ENCODE peak calls at places on chromosome 20, in seven cellular contexts. X is heart left ventricle; P is effector memory CD8-positive, alpha-beta T cell; N is C1 segment of cervical spinal cord; C is neural crest cell; F is activated CD8-positive, alpha-beta memory T cell treated with anti-CD3 and anti-CD28 coated beads, Interleukin-2, amount 10 ng/mL, durations not matched to agents 7 days and 5 days; A is stimulated activated CD8-positive, alpha-beta memory T cell treated with anti-CD3 and anti-CD28 coated beads, Interleukin-12 subunit alpha, Interleukin-12 subunit beta, amount 100 ng/mL, for 4 hours. E is an unnamed sample.

GRCh38 chr20:22757424-22758189 is 173.2 kb upstream of the FOXA2 start:
- DNase-seq in X (no peak), P (no peak), N (no peak), C (no peak), F (no peak), A (no peak), E (no peak)

GRCh38 chr20:1322511-1323245 is 6.3 kb downstream of the SDCBP2 start:
- DNase-seq in X (no peak), P (no peak), N (no peak), C (no peak), F (no peak), A (no peak), E (peak)

GRCh38 chr20:25237610-25238318 is 10.1 kb upstream of the PYGB start:
- DNase-seq in X (peak), P (no peak), N (no peak), C (no peak), F (peak), A (no peak), E (no peak)

GRCh38 chr20:62391165-62392076 is 4.5 kb downstream of the RPS21 start:
- DNase-seq in X (no peak), P (no peak), N (no peak), C (no peak), F (no peak), A (no peak), E (no peak)

GRCh38 chr20:13839421-13840092 is 54.7 kb downstream of the NDUFAF5 start:
- DNase-seq in X (no peak), P (no peak), N (no peak), C (no peak), F (no peak), A (no peak), E (no peak)

GRCh38 chr20:17155401-17155800 is 71.4 kb upstream of the PCSK2 start:
- DNase-seq in X (no peak), P (no peak), N (no peak), C (no peak), F (no peak), A (no peak), E (no peak)

GRCh38 chr20:4875578-4876067 is 125.7 kb downstream of the SLC23A2 start:
- DNase-seq in X (peak), P (no peak), N (no peak), C (no peak), F (no peak), A (no peak), E (no peak)

GRCh38 chr20:46293084-46293483 is 15.2 kb downstream of the CDH22 start:
- DNase-seq in X (no peak), P (no peak), N (no peak), C (no peak), F (no peak), A (no peak), E (no peak)

GRCh38 chr20:20219016-20219415 is 148.9 kb upstream of the INSM1 start:
- DNase-seq in X (no peak), P (no peak), N (no peak), C (no peak), F (no peak), A (no peak), E (no peak)

GRCh38 chr20:57688864-57689263 is 21.0 kb downstream of the PMEPA1 start:
- DNase-seq in X (peak), P (no peak), N (no peak), C (no peak), F (no peak), A (no peak), E (no peak)

GRCh38 chr20:17992224-17992637 is 23.4 kb downstream of the MGME1 start:
- DNase-seq in X (no peak), P (no peak), N (no peak), C (no peak), F (peak), A (no peak), E (no peak)

GRCh38 chr20:33796907-33797544 is 14.1 kb upstream of the CHMP4B start:
- DNase-seq in X (no peak), P (no peak), N (no peak), C (no peak), F (no peak), A (no peak), E (no peak)

GRCh38 chr20:62832212-62832922 is 15.5 kb downstream of the COL9A3 start:
- DNase-seq in X (peak), P (no peak), N (no peak), C (no peak), F (peak), A (no peak), E (no peak)

GRCh38 chr20:24917797-24918578 is 31.1 kb upstream of the CST7 start:
- DNase-seq in X (peak), P (peak), N (no peak), C (peak), F (peak), A (no peak), E (peak)

GRCh38 chr20:45629496-45630100 is at the start of gene WFDC10A:
- DNase-seq in X (peak), P (no peak), N (no peak), C (peak), F (no peak), A (no peak), E (no peak)

GRCh38 chr20:23928788-23929187 is 49.2 kb upstream of the CST5 start:
- DNase-seq in X (no peak), P (peak), N (no peak), C (no peak), F (peak), A (peak), E (peak)

GRCh38 chr20:4322499-4322898 is 307.1 kb upstream of the RNF24 start:
- DNase-seq in X (no peak), P (no peak), N (no peak), C (no peak), F (no peak), A (no peak), E (no peak)

GRCh38 chr20:60463798-60464197 is 505.6 kb downstream of the CDH26 start:
- DNase-seq in X (no peak), P (no peak), N (no peak), C (no peak), F (no peak), A (no peak), E (no peak)

GRCh38 chr20:38211200-38212097 is 46.4 kb upstream of the TGM2 start:
- DNase-seq in X (peak), P (no peak), N (no peak), C (no peak), F (no peak), A (no peak), E (peak)

GRCh38 chr20:45051497-45052060 is 49.3 kb downstream of the KCNS1 start:
- DNase-seq in X (no peak), P (no peak), N (no peak), C (no peak), F (no peak), A (no peak), E (no peak)

GRCh38 chr20:47295921-47296426 is 60.5 kb downstream of the ZMYND8 start:
- DNase-seq in X (no peak), P (no peak), N (no peak), C (no peak), F (no peak), A (no peak), E (no peak)

GRCh38 chr20:63118303-63118670 is 97.6 kb downstream of the YTHDF1 start:
- DNase-seq in X (peak), P (no peak), N (no peak), C (no peak), F (no peak), A (no peak), E (no peak)

GRCh38 chr20:13771853-13772453 is 12.8 kb downstream of the ESF1 start:
- DNase-seq in X (no peak), P (no peak), N (no peak), C (no peak), F (no peak), A (no peak), E (no peak)

GRCh38 chr20:23060629-23061028 is 11.2 kb upstream of the THBD start:
- DNase-seq in X (no peak), P (no peak), N (no peak), C (no peak), F (no peak), A (no peak), E (no peak)

GRCh38 chr20:59987135-59987534 is 28.9 kb downstream of the CDH26 start:
- DNase-seq in X (no peak), P (no peak), N (no peak), C (no peak), F (no peak), A (no peak), E (no peak)

GRCh38 chr20:34708621-34709043 is 4.5 kb downstream of the TP53INP2 start:
- DNase-seq in X (peak), P (peak), N (no peak), C (peak), F (peak), A (peak), E (peak)

GRCh38 chr20:37534401-37535157 is 6.9 kb upstream of the BLCAP start:
- DNase-seq in X (no peak), P (peak), N (no peak), C (peak), F (peak), A (no peak), E (no peak)

GRCh38 chr20:35615667-35616464 is at the start of gene SPAG4:
- DNase-seq in X (peak), P (peak), N (peak), C (peak), F (peak), A (peak), E (peak)

GRCh38 chr20:1816384-1817381 is 78.5 kb upstream of the SIRPA start:
- DNase-seq in X (peak), P (no peak), N (no peak), C (no peak), F (no peak), A (no peak), E (no peak)

GRCh38 chr20:23049201-23049932 is at the start of gene THBD:
- DNase-seq in X (peak), P (no peak), N (no peak), C (no peak), F (no peak), A (no peak), E (peak)

GRCh38 chr20:46081074-46081473 is 8.7 kb downstream of the NCOA5 start:
- DNase-seq in X (no peak), P (no peak), N (no peak), C (no peak), F (no peak), A (no peak), E (no peak)

E was measured in upper lobe of right lung.